ENCODE peak calls at places on chromosomes 11 and 22, in eight cellular contexts. G is IMR-90, U is fibroblast of lung, W is GM12878, P is H1, Y is kidney, X is colonic mucosa, I is endodermal cell. V is an unnamed sample.

GRCh38 chr11:69970785-69971535 is 107.2 kb upstream of the ANO1 start:
- DNase-seq in G (no peak), U (no peak), W (no peak), P (no peak), Y (no peak), X (no peak), I (no peak), V (no peak)

GRCh38 chr11:45209000-45209399 is 62.6 kb downstream of the PRDM11 start:
- DNase-seq in G (no peak), U (no peak), W (no peak), P (no peak), Y (no peak), X (no peak), I (no peak), V (no peak)

GRCh38 chr22:22463855-22464540 is 44.5 kb downstream of the ZNF280B start:
- DNase-seq in G (peak; percentile 57), U (peak; percentile 74), W (no peak), P (peak; percentile 79), Y (no peak), X (peak; percentile 64), I (peak; percentile 84), V (peak; percentile 70)

GRCh38 chr22:38177044-38177443 is 4.6 kb downstream of the PLA2G6 start:
- DNase-seq in G (no peak), U (no peak), W (no peak), P (no peak), Y (peak; percentile 52), X (no peak), I (no peak), V (no peak)

GRCh38 chr22:25546242-25546641 is 18.2 kb upstream of the GRK3 start:
- DNase-seq in G (no peak), U (no peak), W (no peak), P (no peak), Y (no peak), X (no peak), I (no peak), V (no peak)

GRCh38 chr11:68956142-68956541 is 24.6 kb downstream of the MRGPRD start:
- DNase-seq in G (no peak), U (no peak), W (no peak), P (peak; percentile 85), Y (no peak), X (no peak), I (peak; percentile 89), V (peak; percentile 59)

GRCh38 chr11:75490221-75491181 is 35.2 kb downstream of the GDPD5 start:
- DNase-seq in G (peak; percentile 32), U (no peak), W (no peak), P (peak; percentile 62), Y (no peak), X (no peak), I (peak; percentile 92), V (peak; percentile 92)

GRCh38 chr11:117610901-117611300 is 186.1 kb downstream of the DSCAML1 start:
- DNase-seq in G (no peak), U (no peak), W (no peak), P (no peak), Y (no peak), X (no peak), I (no peak), V (no peak)

GRCh38 chr11:10659339-10660216 is 34.0 kb downstream of the IRAG1 start:
- DNase-seq in G (peak; percentile 95), U (peak; percentile 84), W (no peak), P (no peak), Y (peak; percentile 82), X (no peak), I (no peak), V (peak; percentile 57)

GRCh38 chr11:102783016-102783415 is 2.6 kb upstream of the MMP10 start:
- DNase-seq in G (no peak), U (no peak), W (no peak), P (no peak), Y (no peak), X (no peak), I (no peak), V (no peak)

GRCh38 chr22:48699531-48699930 is 1128.1 kb downstream of the BRD1 start:
- DNase-seq in G (no peak), U (no peak), W (no peak), P (no peak), Y (no peak), X (no peak), I (no peak), V (no peak)

GRCh38 chr22:27499121-27499520 is 302.4 kb downstream of the MN1 start:
- DNase-seq in G (no peak), U (no peak), W (no peak), P (no peak), Y (no peak), X (no peak), I (no peak), V (no peak)

DNA sequence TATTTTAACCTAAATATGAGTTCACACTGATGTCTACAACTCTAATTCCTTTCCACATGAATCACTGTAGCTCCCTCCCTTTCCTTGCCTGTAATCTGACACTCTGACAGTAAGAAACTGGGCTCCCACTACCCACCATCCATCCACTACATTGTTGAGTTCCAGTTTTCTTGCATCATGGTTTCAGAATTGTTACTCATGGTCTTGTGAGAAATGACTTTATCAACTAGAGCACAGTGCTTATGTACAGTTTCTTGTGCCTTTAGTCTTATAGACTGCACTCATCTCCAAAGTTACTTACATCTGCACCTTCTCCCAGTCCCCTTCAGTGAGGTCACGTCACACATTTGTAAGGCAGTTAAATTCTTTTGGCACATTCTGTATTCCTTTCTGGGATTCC is 78.6 kb downstream of the RTL6 start:
- DNase-seq in G (peak; percentile 40), U (peak; percentile 26), W (no peak), P (no peak), Y (no peak), X (no peak), I (no peak), V (no peak)
- H3K9ac ChIP-seq in G (no peak overlapping the region), U (no peak overlapping the region), W (no peak overlapping the region), P (no peak overlapping the region), Y (no peak overlapping the region), X (no peak overlapping the region), I (no peak overlapping the region), V (no peak overlapping the region)

DNA sequence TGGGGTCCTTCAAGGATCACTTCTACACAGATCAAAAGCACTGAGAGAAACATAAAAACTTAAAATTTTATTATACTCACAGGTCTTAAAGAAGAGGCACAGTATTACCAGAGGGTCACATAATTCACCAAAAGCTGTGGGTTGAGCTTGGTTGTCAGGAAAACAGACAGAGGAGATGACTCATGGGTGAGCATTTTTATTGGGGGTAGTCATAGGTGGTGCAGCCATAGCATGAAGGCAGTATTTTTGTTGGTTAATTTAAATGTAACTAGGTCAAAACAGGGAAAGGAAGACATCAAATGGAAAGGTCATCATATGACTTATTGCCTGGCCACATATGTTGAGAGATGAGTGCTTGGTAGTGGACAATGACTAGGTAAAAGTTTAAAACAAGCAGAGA is 24.2 kb downstream of the OR5B17 start:
- DNase-seq in G (peak; percentile 89), U (peak; percentile 56), W (no peak), P (no peak), Y (no peak), X (no peak), I (no peak), V (peak; percentile 71)
- H3K9ac ChIP-seq in G (no peak overlapping the region), U (no peak overlapping the region), W (no peak overlapping the region), P (no peak overlapping the region), Y (no peak overlapping the region), X (no peak overlapping the region), I (no peak overlapping the region), V (no peak overlapping the region)

GRCh38 chr22:46563381-46564083 is 26.1 kb upstream of the CELSR1 start:
- DNase-seq in G (peak; percentile 37), U (peak; percentile 51), W (no peak), P (peak; percentile 91), Y (peak; percentile 91), X (peak; percentile 92), I (peak; percentile 92), V (peak; percentile 79)
- H3K9ac ChIP-seq in G (no peak overlapping the region), U (no peak overlapping the region), W (peak overlapping the region; percentile 35), P (no peak overlapping the region), Y (peak overlapping the region; percentile 12), X (peak overlapping the region; percentile 68), I (no peak overlapping the region), V (peak overlapping the region; percentile 40)

GRCh38 chr11:31417357-31417756 is 47.7 kb downstream of the DNAJC24 start:
- DNase-seq in G (no peak), U (no peak), W (no peak), P (no peak), Y (no peak), X (no peak), I (no peak), V (no peak)

GRCh38 chr11:31414338-31414737 is 44.7 kb downstream of the DNAJC24 start:
- DNase-seq in G (no peak), U (no peak), W (no peak), P (no peak), Y (no peak), X (no peak), I (no peak), V (no peak)

GRCh38 chr11:31419669-31420068 is 50.0 kb downstream of the DNAJC24 start:
- DNase-seq in G (peak; percentile 13), U (peak; percentile 26), W (no peak), P (no peak), Y (no peak), X (no peak), I (no peak), V (no peak)

GRCh38 chr11:31419138-31419537 is 49.5 kb downstream of the DNAJC24 start:
- DNase-seq in G (no peak), U (no peak), W (no peak), P (no peak), Y (no peak), X (no peak), I (no peak), V (no peak)

GRCh38 chr11:31417816-31418215 is 48.2 kb downstream of the DNAJC24 start:
- DNase-seq in G (no peak), U (no peak), W (no peak), P (no peak), Y (no peak), X (no peak), I (no peak), V (no peak)
- H3K9ac ChIP-seq in G (no peak overlapping the region), U (no peak overlapping the region), W (no peak overlapping the region), P (no peak overlapping the region), Y (no peak overlapping the region), X (no peak overlapping the region), I (no peak overlapping the region), V (no peak overlapping the region)

DNA sequence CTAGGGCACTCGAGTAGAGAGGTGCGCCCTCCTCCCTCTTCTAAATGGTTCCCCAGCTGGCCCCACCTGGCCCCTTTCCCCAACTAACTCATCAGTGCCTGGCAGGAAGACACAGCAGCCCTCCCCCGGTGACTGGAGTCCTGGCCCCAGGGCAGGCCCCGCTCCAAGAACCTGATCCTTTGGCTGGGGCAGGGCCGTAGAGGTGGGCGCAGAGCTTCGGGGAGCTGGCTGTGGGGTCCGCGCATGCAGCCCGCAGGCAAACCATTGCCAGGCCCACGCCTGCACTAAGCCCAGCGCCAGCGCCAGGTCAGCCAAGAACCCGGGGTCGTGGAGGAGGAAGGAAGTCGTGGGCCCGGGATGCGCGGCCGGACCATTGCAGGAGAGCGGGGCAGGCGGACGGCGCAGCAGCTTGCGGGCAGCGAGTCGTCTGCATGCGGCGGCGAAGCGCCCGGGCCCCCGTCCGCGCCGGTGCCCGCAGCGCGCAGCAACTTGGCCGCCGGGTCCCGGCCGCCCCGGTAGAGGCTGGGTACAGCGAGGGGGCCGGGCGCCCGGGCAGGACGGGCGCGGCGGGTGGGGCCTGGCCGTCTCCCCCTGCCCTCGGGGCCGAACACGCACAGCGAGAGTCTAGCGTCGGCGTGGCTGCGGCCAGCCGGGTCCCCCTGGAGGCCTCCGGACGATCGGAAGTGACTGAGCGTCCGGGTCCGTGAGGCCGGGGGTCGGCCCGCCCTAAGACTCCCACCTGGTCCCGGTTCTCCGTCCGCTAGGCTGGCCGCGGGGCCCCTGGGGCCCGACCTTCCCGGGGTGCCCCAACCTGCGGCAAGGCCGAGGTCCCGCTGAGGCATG is 951 bp upstream of the TRABD start:
- DNase-seq in G (no peak), U (no peak), W (no peak), P (peak; percentile 72), Y (peak; percentile 87), X (no peak), I (peak; percentile 76), V (no peak)
- H3K9ac ChIP-seq in G (peak overlapping the region; percentile 81), U (peak overlapping the region; percentile 53), W (peak overlapping the region; percentile 89), P (no peak overlapping the region), Y (peak overlapping the region; percentile 31), X (peak overlapping the region; percentile 61), I (no peak overlapping the region), V (peak overlapping the region; percentile 70)